ENCODE peak calls at places on chromosomes 11 and 22, in six cellular contexts. X is IMR-90, M is H1, P is mesendoderm, O is H9, N is neuronal stem cell. T is an unnamed sample.

GRCh38 chr11:31972623-31973022 is 118.3 kb upstream of the RCN1 start:
- DNase-seq in M (no peak), X (no peak), N (no peak), P (no peak), O (no peak), T (no peak)

GRCh38 chr11:70176940-70177689 is 26.0 kb upstream of the FADD start:
- DNase-seq in N (no peak), O (peak), X (no peak), M (peak), P (peak), T (peak)

GRCh38 chr11:35144103-35144741 is 5.3 kb downstream of the CD44 start:
- DNase-seq in P (no peak), M (no peak), O (no peak), X (peak), N (no peak), T (no peak)

GRCh38 chr22:22460635-22461034 is 47.9 kb downstream of the ZNF280B start:
- DNase-seq in P (peak), X (no peak), N (no peak), M (no peak), O (no peak), T (no peak)

GRCh38 chr11:69066122-69067112 is 17.7 kb downstream of the TPCN2 start:
- DNase-seq in N (no peak), M (no peak), P (no peak), X (no peak), O (no peak), T (no peak)

GRCh38 chr11:6570691-6571427 is 32.6 kb downstream of the RRP8 start:
- DNase-seq in M (no peak), N (no peak), P (no peak), X (no peak), O (peak), T (no peak)

GRCh38 chr22:40043086-40043485 is 48.3 kb downstream of the FAM83F start:
- DNase-seq in O (no peak), M (no peak), P (no peak), N (no peak), X (no peak), T (peak)

GRCh38 chr11:71103266-71103665 is 149.1 kb downstream of the SHANK2 start:
- DNase-seq in O (no peak), X (no peak), M (no peak), P (no peak), N (no peak), T (no peak)

GRCh38 chr11:29018631-29019030 is 910.4 kb downstream of the METTL15 start:
- DNase-seq in O (no peak), M (no peak), X (peak), P (peak), N (no peak), T (peak)

GRCh38 chr11:86442420-86442819 is 67.7 kb downstream of the CCDC81 start:
- DNase-seq in N (no peak), X (peak), O (no peak), P (no peak), M (no peak), T (no peak)

GRCh38 chr22:36317658-36318271 is 64.8 kb downstream of the APOL1 start:
- DNase-seq in O (no peak), N (no peak), X (no peak), P (no peak), M (no peak), T (no peak)

GRCh38 chr11:47282462-47282861 is 12.5 kb downstream of the MADD start:
- DNase-seq in N (no peak), X (no peak), O (no peak), P (no peak), M (no peak), T (no peak)

GRCh38 chr22:24510694-24511625 is 15.8 kb downstream of the UPB1 start:
- DNase-seq in P (peak), X (peak), O (no peak), M (no peak), N (no peak), T (peak)

GRCh38 chr22:24424001-24424900 is 3.1 kb upstream of the ADORA2A start:
- DNase-seq in O (no peak), M (no peak), P (no peak), X (no peak), N (no peak), T (peak)

GRCh38 chr22:38238519-38239051 is 34.2 kb downstream of the TMEM184B start:
- DNase-seq in N (no peak), P (no peak), X (peak), M (no peak), O (no peak), T (no peak)

GRCh38 chr11:80900265-80900664 is 1459.4 kb upstream of the TENM4 start:
- DNase-seq in N (no peak), X (no peak), P (no peak), O (no peak), M (no peak), T (no peak)

GRCh38 chr11:65887723-65888162 is 528 bp downstream of the FIBP start:
- DNase-seq in N (no peak), X (peak), P (no peak), O (no peak), M (no peak), T (no peak)

GRCh38 chr22:42856179-42856864 is 751 bp downstream of the ARFGAP3 start:
- DNase-seq in N (peak), P (peak), M (no peak), X (peak), O (no peak), T (peak)

GRCh38 chr11:20668844-20669832 is at the start of gene NELL1:
- DNase-seq in O (peak), M (no peak), N (no peak), X (no peak), P (peak), T (no peak)

GRCh38 chr11:94602430-94603372 is 35.5 kb downstream of the PIWIL4 start:
- DNase-seq in P (peak), X (peak), M (no peak), O (no peak), N (peak), T (peak)

GRCh38 chr11:111086058-111086457 is 159.5 kb upstream of the POU2AF2 start:
- DNase-seq in P (peak), M (no peak), N (no peak), O (no peak), X (no peak), T (no peak)

GRCh38 chr11:79857404-79857803 is 416.6 kb upstream of the TENM4 start:
- DNase-seq in N (no peak), X (no peak), O (no peak), P (no peak), M (no peak), T (no peak)

GRCh38 chr11:59894616-59895015 is 16.0 kb downstream of the OOSP3 start:
- DNase-seq in O (no peak), N (no peak), X (no peak), M (no peak), P (no peak), T (no peak)

GRCh38 chr11:121567988-121568387 is 115.2 kb upstream of the SORL1-AS1 start:
- DNase-seq in M (no peak), P (no peak), X (no peak), O (no peak), N (no peak), T (no peak)

GRCh38 chr11:7944123-7944522 is 2.6 kb upstream of the OR10A3 start:
- DNase-seq in O (no peak), N (no peak), P (no peak), M (no peak), X (no peak), T (no peak)

GRCh38 chr11:27204527-27204926 is 158.5 kb downstream of the CCDC34 start:
- DNase-seq in O (peak), M (no peak), X (no peak), N (no peak), P (no peak), T (peak)

GRCh38 chr11:34354782-34355181 is 3.0 kb downstream of the ABTB2 start:
- DNase-seq in X (peak), O (no peak), N (no peak), M (no peak), P (no peak), T (no peak)

GRCh38 chr11:105229758-105230157 is 90.2 kb upstream of the CARD18 start:
- DNase-seq in N (no peak), X (peak), O (no peak), M (no peak), P (no peak), T (no peak)

GRCh38 chr22:38755155-38755910 is 465 bp downstream of the SUN2 start:
- DNase-seq in M (no peak), O (peak), X (peak), P (peak), N (peak), T (peak)

GRCh38 chr22:48422900-48423480 is 1404.7 kb downstream of the BRD1 start:
- DNase-seq in N (no peak), M (no peak), O (no peak), P (no peak), X (no peak), T (no peak)

GRCh38 chr11:120710354-120711187 is 199.0 kb downstream of the GRIK4 start:
- DNase-seq in X (peak), O (peak), P (peak), N (peak), M (peak), T (peak)

GRCh38 chr11:134372961-134373360 is 39.1 kb downstream of the B3GAT1 start:
- DNase-seq in O (no peak), X (no peak), P (no peak), N (no peak), M (no peak), T (no peak)

GRCh38 chr11:27291302-27291889 is 71.6 kb downstream of the CCDC34 start:
- DNase-seq in P (peak), M (no peak), X (no peak), O (no peak), N (no peak), T (no peak)

GRCh38 chr22:48249721-48250268 is 1487.3 kb downstream of the TBC1D22A start:
- DNase-seq in O (no peak), P (no peak), X (no peak), N (no peak), M (no peak), T (no peak)

GRCh38 chr11:61757213-61757862 is 4.9 kb downstream of the MYRF start:
- DNase-seq in P (no peak), N (no peak), X (no peak), O (no peak), M (no peak), T (no peak)

GRCh38 chr11:19861171-19861570 is 148.5 kb downstream of the NAV2 start:
- DNase-seq in X (no peak), N (no peak), P (peak), O (no peak), M (no peak), T (peak)

GRCh38 chr22:40289991-40290459 is 56.3 kb upstream of the ADSL start:
- DNase-seq in N (no peak), P (no peak), O (no peak), M (no peak), X (no peak), T (no peak)

GRCh38 chr22:50256936-50257440 is 4.5 kb downstream of the MAPK12 start:
- DNase-seq in P (no peak), N (no peak), M (no peak), X (no peak), O (no peak), T (no peak)

GRCh38 chr22:50260434-50260800 is 1.1 kb downstream of the MAPK12 start:
- DNase-seq in X (no peak), M (no peak), N (no peak), O (no peak), P (no peak), T (no peak)

GRCh38 chr22:50259302-50259701 is 2.2 kb downstream of the MAPK12 start:
- DNase-seq in P (no peak), M (no peak), O (no peak), X (no peak), N (no peak), T (no peak)

GRCh38 chr22:50257451-50258360 is 3.8 kb downstream of the MAPK12 start:
- DNase-seq in X (no peak), M (no peak), P (peak), O (no peak), N (no peak), T (no peak)

GRCh38 chr22:50258361-50259292 is 2.9 kb downstream of the MAPK12 start:
- DNase-seq in M (no peak), N (no peak), P (no peak), O (no peak), X (no peak), T (no peak)
- H4K8ac ChIP-seq in M (no peak), N (no peak), P (no peak), O (no peak), X (no peak), T (no peak)

GRCh38 chr11:118161786-118162185 is 9.2 kb upstream of the SCN4B start:
- DNase-seq in M (no peak), N (no peak), O (no peak), P (no peak), X (no peak), T (no peak)

GRCh38 chr11:118162846-118163245 is 10.2 kb upstream of the SCN4B start:
- DNase-seq in X (no peak), O (no peak), P (no peak), M (no peak), N (no peak), T (no peak)

GRCh38 chr11:118166641-118167040 is 9.8 kb downstream of the SCN2B start:
- DNase-seq in O (no peak), P (no peak), N (no peak), X (no peak), M (no peak), T (no peak)

GRCh38 chr11:118164885-118165284 is 11.6 kb downstream of the SCN2B start:
- DNase-seq in N (no peak), X (no peak), O (peak), P (no peak), M (no peak), T (no peak)

DNA sequence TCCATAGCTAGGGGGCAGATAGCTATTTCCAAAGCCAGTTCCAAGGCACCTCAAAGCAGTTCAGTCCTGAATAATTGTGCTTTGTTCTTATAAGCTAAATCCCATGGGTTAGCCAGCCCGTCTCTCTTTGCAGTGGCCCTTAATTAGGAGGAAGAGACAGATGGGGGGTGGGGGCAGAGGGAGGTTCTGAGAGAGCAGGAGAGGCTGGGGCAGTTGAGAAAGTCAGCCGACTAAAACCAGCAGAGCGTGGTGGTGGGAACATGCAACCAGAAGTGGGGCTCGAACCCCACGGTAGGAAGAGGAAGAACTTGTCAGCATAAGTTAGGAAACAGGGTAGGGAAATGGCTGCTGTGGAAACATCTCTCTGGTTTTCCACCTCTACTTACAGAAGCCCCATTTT is 10.9 kb upstream of the SCN4B start:
- DNase-seq in O (no peak), N (no peak), X (no peak), M (no peak), P (no peak), T (no peak)
- H4K8ac ChIP-seq in O (no peak), N (no peak), X (no peak), M (no peak), P (no peak), T (no peak)

GRCh38 chr22:45626198-45626651 is 45.4 kb upstream of the ATXN10 start:
- DNase-seq in M (no peak), P (no peak), N (no peak), X (no peak), O (no peak), T (peak)

GRCh38 chr22:45629469-45630089 is 42.1 kb upstream of the ATXN10 start:
- DNase-seq in O (peak), N (no peak), M (no peak), X (no peak), P (peak), T (no peak)

GRCh38 chr22:45630436-45630835 is 41.2 kb upstream of the ATXN10 start:
- DNase-seq in M (no peak), N (no peak), O (no peak), P (no peak), X (no peak), T (no peak)

GRCh38 chr22:45627489-45628233 is 44.0 kb upstream of the ATXN10 start:
- DNase-seq in N (no peak), M (no peak), X (no peak), P (no peak), O (no peak), T (no peak)

GRCh38 chr22:45628508-45628907 is 43.1 kb upstream of the ATXN10 start:
- DNase-seq in N (no peak), P (no peak), O (peak), X (no peak), M (no peak), T (no peak)
- H4K8ac ChIP-seq in N (no peak), P (no peak), O (no peak), X (no peak), M (no peak), T (no peak)

DNA sequence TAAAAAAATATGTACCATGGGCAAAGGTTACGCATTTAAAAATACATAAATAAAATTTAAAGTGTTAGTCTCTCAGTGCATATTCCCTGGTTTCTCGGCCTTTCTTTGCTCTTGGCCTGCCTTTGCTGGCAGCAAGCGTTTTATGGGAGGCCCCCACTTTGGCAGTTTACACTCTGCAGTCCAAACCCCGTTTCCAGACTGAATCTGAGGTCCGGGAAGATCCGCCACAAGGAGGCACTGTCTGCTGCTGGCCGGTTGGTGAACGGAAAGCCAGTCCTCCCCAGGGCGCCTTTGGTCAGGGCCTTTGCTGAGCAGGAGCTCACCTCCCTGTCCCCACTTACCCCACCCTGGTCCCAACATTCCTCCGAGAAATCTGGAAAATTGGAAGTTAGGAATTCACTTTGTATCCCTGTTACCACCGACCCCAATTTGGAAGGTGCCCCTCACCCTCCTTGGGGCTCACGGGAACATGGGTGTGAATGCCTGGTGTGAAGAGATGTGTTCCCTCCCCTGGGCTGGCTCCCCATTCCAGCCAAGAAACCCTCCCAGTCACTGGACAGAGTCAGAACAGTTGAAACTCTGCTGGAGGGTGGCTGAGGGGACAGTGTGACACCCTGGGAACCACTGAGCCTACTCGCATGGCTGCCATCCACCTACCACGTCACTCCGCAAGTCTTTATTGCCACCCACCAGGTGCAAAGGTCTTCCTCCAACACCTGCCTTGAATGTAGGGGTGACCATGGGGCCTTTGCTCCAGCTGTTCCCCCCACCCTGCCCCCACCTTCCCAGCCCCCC is 9.4 kb upstream of the SF1 start:
- DNase-seq in P (peak), O (peak), N (no peak), X (peak), M (no peak), T (peak)
- H4K8ac ChIP-seq in P (no peak), O (no peak), N (no peak), X (no peak), M (peak), T (no peak)

DNA sequence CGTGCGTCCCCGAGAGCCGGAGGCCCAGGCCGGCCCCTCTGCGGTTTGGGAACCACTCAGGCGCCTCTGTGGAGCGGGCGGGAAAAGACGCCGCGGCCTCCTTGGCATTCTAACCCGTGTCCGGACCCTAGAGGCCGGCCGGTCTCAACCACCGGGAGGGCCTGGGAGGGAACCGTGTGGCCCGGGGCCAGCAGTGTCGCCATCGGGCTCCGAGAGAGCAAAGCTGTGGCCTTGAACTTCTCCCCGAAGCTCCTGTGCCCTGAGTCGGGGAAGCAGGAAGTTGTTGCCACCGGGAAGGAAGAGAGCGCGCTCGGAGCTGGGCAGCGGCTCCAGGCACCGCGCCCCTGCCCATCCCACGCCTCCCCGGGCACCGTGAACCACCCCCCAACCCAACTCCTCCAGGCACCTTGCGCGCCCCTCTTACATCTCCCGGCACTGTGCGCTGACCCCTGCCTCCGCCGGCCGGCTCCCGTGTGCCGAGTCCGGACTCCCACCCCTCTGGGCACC is 80.1 kb upstream of the PPARA start:
- DNase-seq in O (peak), M (no peak), P (peak), N (no peak), X (peak), T (no peak)
- H4K8ac ChIP-seq in O (no peak), M (peak), P (no peak), N (no peak), X (peak), T (no peak)

GRCh38 chr11:12182650-12183511 is 72.5 kb downstream of the MICAL2 start:
- DNase-seq in N (no peak), O (no peak), M (no peak), X (peak), P (peak), T (peak)
- H4K8ac ChIP-seq in N (no peak), O (no peak), M (no peak), X (peak), P (no peak), T (peak)

DNA sequence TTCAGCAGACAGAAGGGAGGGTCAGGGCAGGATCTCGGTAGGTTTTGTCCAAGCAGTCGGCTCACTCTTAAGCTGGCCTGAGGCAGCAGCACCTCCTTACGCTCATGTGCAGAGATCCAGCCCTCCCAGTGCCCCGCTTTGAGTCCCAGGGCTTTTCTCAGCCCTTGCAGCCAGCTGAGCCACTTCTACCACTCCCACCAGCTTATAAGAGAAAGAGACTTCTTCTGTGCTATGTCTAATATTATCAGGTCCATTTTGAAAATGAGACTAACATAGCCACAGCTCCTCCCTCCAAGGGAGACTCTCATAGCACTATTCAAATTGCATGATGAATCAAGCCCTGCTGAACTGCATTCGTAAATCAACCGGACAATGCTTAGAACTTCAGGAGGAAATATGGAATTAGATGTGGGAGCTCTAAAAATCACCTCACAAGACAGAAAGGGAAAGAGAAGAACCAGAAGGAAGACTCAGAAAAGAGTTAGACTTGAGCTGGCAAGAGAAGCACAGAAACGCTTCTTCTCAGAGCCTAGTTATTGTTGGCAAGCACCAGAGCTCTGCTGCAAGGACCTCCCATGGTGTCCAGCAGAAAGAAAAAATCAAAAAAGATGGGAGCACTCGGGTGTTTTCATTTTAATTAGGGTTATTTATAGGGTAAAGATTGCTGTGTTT is 181.5 kb downstream of the ETS1 start:
- DNase-seq in M (no peak), P (no peak), N (no peak), X (no peak), O (no peak), T (no peak)
- H4K8ac ChIP-seq in M (no peak), P (no peak), N (no peak), X (no peak), O (no peak), T (peak)

T was measured in trophoblast cell.